ENCODE peak calls at places on chromosomes 2 and 18, in five cellular contexts. H is left ventricle myocardium inferior; D is GM23248; N is ovary; L is CD4-positive, CD25-positive, alpha-beta regulatory T cell. G is an unnamed sample.

GRCh38 chr2:181686566-181687185 is 6.4 kb upstream of the NEUROD1 start:
- DNase-seq in H (no peak), D (no peak), N (no peak), L (no peak), G (no peak)

GRCh38 chr18:36942264-36942663 is 113.3 kb downstream of the KIAA1328 start:
- DNase-seq in H (no peak), D (peak; percentile 49), N (no peak), L (no peak), G (no peak)

GRCh38 chr18:8744656-8745055 is 39.3 kb downstream of the MTCL1 start:
- DNase-seq in H (no peak), D (no peak), N (no peak), L (peak; percentile 53), G (peak; percentile 69)

GRCh38 chr18:36108601-36109000 is 20.5 kb downstream of the SLC39A6 start:
- DNase-seq in H (no peak), D (no peak), N (no peak), L (no peak), G (no peak)

GRCh38 chr2:208265371-208265806 is 666 bp upstream of the PIKFYVE start:
- DNase-seq in H (no peak), D (peak; percentile 72), N (no peak), L (peak; percentile 57), G (peak; percentile 15)

GRCh38 chr18:23532848-23533247 is 29.5 kb downstream of the RMC1 start:
- DNase-seq in H (peak; percentile 33), D (no peak), N (peak; percentile 62), L (no peak), G (no peak)

GRCh38 chr18:27185025-27185763 is at the start of gene CHST9:
- DNase-seq in H (peak; percentile 46), D (no peak), N (no peak), L (no peak), G (no peak)

GRCh38 chr2:47488870-47489584 is 86.1 kb downstream of the MSH2 start:
- DNase-seq in H (no peak), D (peak; percentile 83), N (no peak), L (no peak), G (no peak)

GRCh38 chr18:24362757-24363156 is 34.9 kb downstream of the OSBPL1A start:
- DNase-seq in H (no peak), D (no peak), N (no peak), L (no peak), G (no peak)

GRCh38 chr2:227939271-227940027 is 68.0 kb downstream of the DAW1 start:
- DNase-seq in H (no peak), D (peak; percentile 39), N (no peak), L (no peak), G (no peak)

GRCh38 chr2:232333361-232334135 is 45.0 kb upstream of the ALPP start:
- DNase-seq in H (no peak), D (no peak), N (peak; percentile 27), L (no peak), G (no peak)

DNA sequence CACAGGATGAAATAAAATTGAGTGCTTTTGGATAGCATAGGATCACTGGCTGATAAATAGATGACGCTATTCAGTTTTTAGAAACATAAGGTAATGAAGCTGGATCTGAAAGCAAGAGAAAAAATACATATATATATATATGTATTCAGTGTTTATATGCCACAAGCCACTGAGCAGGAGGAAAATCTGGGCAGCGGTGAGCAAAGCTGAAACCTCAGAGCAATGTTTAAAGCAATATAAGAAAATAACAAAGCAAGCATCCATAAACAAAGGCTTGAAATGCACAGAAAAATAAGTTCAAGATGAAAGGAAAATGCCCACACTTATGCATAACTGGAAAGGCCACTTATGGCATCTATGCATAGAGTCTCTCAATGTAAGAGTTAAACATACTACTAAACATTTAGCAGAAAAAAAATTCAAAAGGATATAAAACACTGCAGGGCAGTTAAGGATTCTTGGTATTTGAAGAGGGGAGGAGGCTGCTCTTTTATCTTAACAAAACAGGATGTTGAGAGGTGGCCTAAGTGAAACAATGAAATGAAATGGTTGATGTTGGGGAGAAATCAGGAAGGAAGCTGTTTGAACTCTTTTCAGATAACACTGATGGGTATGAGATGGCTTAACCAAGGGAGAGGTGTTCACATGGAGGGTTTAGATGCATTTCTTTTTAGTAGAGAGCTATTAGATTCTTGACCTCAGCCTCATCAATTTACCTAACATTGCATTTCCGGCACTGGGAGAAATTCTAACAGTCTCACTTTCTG is 129.1 kb downstream of the ARHGAP15 start:
- DNase-seq in H (no peak), D (no peak), N (no peak), L (peak; percentile 53), G (no peak)
- H3K27ac ChIP-seq in H (no peak overlapping the region), D (no peak overlapping the region), N (no peak overlapping the region), L (peak overlapping the region; percentile 83), G (no peak overlapping the region)

DNA sequence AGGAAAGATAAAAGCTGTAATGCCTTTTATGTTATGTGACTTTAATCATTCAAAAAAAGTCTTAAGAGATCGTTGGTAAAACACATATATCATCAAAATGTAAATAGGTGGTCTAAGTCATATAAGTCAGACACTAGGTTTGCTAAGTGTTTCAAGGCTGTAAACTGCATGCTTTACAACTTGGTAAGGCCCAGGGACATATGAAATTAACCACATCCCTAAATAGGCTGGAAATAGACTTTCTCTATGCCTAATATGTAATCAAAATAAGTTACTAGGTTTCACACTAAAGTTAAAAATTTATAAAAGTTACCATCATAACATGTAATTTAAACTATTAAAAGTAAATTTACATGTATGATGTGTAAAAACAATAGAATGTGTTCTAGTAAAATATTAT is 946.3 kb upstream of the LRATD1 start:
- DNase-seq in H (no peak), D (no peak), N (no peak), L (no peak), G (no peak)
- H3K9me3 ChIP-seq in H (peaks cover 52% of the 10 kb centered on the region), D (peaks cover 4% of the 10 kb centered on the region), N (no peaks in the 10 kb centered on the region), L (no peaks in the 10 kb centered on the region), G (no peaks in the 10 kb centered on the region)

GRCh38 chr2:105427485-105427884 is 28.6 kb upstream of the FHL2 start:
- DNase-seq in H (no peak), D (no peak), N (no peak), L (no peak), G (no peak)

GRCh38 chr2:105426626-105427292 is 27.9 kb upstream of the FHL2 start:
- DNase-seq in H (no peak), D (no peak), N (no peak), L (peak; percentile 2), G (peak; percentile 8)

GRCh38 chr2:105432749-105433148 is 33.9 kb upstream of the FHL2 start:
- DNase-seq in H (no peak), D (peak; percentile 36), N (no peak), L (no peak), G (no peak)

GRCh38 chr2:105428387-105429018 is 29.7 kb upstream of the FHL2 start:
- DNase-seq in H (no peak), D (no peak), N (no peak), L (no peak), G (no peak)

DNA sequence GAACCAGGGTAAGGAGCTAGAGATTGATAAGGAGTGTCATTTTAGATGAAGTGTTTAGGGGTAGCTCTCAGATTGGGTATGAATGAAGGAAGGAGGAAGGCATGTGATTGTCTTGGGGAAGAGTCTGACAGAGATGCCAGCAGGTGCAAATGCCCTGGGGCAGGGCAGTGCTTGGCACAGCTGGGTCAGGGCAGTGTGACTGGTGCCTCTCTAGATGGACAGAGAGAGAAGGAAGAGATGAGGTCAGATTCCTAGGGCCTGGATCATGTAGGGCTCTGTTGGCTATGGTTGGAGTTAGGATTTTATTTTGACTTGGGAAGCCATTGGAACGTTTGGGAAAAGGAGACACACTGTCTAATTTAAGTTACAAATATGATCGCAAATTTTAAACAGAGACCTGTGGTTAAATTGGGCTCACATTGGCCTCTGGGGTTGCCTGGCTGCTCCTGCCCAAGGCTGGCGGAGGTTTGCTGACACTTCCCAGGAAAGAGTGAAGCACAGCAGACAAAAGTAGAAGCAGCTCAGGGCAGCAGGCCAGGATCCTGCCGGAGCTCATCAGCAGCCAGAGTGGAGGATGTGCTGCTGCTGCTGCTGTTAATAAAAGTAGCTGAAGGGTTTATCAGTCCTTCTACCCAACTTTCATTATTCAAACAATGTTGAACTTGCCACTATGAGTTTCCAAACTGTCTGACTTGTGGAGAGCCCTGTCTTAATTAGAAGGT is 32.7 kb upstream of the FHL2 start:
- DNase-seq in H (peak; percentile 77), D (peak; percentile 40), N (peak; percentile 82), L (no peak), G (no peak)
- H3K27ac ChIP-seq in H (peak overlapping the region; percentile 94), D (no peak overlapping the region), N (peak overlapping the region; percentile 78), L (no peak overlapping the region), G (no peak overlapping the region)

GRCh38 chr18:78506031-78506461 is 473.6 kb upstream of the SALL3 start:
- DNase-seq in H (no peak), D (no peak), N (no peak), L (no peak), G (no peak)
- H3K9me3 ChIP-seq in H (no peaks in the 10 kb centered on the region), D (no peaks in the 10 kb centered on the region), N (no peaks in the 10 kb centered on the region), L (peaks cover 11% of the 10 kb centered on the region), G (no peaks in the 10 kb centered on the region)

G was measured in CD8-positive, alpha-beta memory T cell.